ENCODE peak calls at places on chromosomes 2 and 18, in seven cellular contexts. A, J, F, M, W, Y and H are unnamed samples.

GRCh38 chr18:11902522-11903292 is 5.4 kb downstream of the MPPE1 start:
- DNase-seq in A (no peak), J (no peak), F (no peak), M (no peak), W (peak; percentile 75), Y (no peak), H (no peak)

GRCh38 chr2:105140237-105140568 is 101.3 kb upstream of the GPR45 start:
- DNase-seq in A (no peak), J (no peak), F (no peak), M (no peak), W (peak; percentile 85), Y (no peak), H (no peak)

GRCh38 chr2:174334278-174334715 is 457 bp upstream of the SP9 start:
- DNase-seq in A (no peak), J (no peak), F (no peak), M (peak; percentile 4), W (no peak), Y (no peak), H (no peak)

GRCh38 chr2:190344275-190344827 is 962 bp downstream of the INPP1 start:
- DNase-seq in A (peak; percentile 34), J (peak; percentile 15), F (no peak), M (peak; percentile 7), W (peak; percentile 78), Y (no peak), H (no peak)

GRCh38 chr2:8575011-8575750 is 106.7 kb upstream of the ID2 start:
- DNase-seq in A (peak; percentile 78), J (no peak), F (peak; percentile 9), M (no peak), W (no peak), Y (no peak), H (no peak)

GRCh38 chr2:28639836-28640235 is 111.8 kb upstream of the PPP1CB start:
- DNase-seq in A (peak; percentile 51), J (no peak), F (no peak), M (no peak), W (peak; percentile 38), Y (no peak), H (no peak)

GRCh38 chr2:204628926-204629661 is 83.8 kb downstream of the PARD3B start:
- DNase-seq in A (no peak), J (no peak), F (peak; percentile 41), M (no peak), W (no peak), Y (no peak), H (no peak)

GRCh38 chr2:167293172-167293781 is 405.0 kb downstream of the XIRP2 start:
- DNase-seq in A (peak; percentile 11), J (no peak), F (peak; percentile 11), M (no peak), W (peak; percentile 43), Y (no peak), H (no peak)

GRCh38 chr2:200509227-200509607 is 651 bp downstream of the KCTD18 start:
- DNase-seq in A (peak; percentile 16), J (peak; percentile 19), F (peak; percentile 23), M (no peak), W (peak; percentile 12), Y (no peak), H (no peak)

GRCh38 chr2:61993422-61994024 is 88.0 kb downstream of the COMMD1 start:
- DNase-seq in A (peak; percentile 46), J (peak; percentile 24), F (peak; percentile 64), M (peak; percentile 20), W (peak; percentile 64), Y (no peak), H (peak; percentile 23)

GRCh38 chr2:216308532-216308931 is 63.8 kb downstream of the MARCHF4 start:
- DNase-seq in A (no peak), J (no peak), F (peak; percentile 85), M (no peak), W (no peak), Y (no peak), H (no peak)

GRCh38 chr2:236579746-236580315 is 10.2 kb downstream of the ACKR3 start:
- DNase-seq in A (no peak), J (no peak), F (no peak), M (no peak), W (no peak), Y (no peak), H (no peak)

GRCh38 chr2:45923701-45924100 is 272.2 kb downstream of the PRKCE start:
- DNase-seq in A (no peak), J (no peak), F (no peak), M (no peak), W (no peak), Y (no peak), H (no peak)

GRCh38 chr2:164510895-164511294 is 110.4 kb downstream of the GRB14 start:
- DNase-seq in A (no peak), J (no peak), F (peak; percentile 5), M (no peak), W (no peak), Y (no peak), H (no peak)

GRCh38 chr2:100407600-100407999 is 9.9 kb downstream of the CHST10 start:
- DNase-seq in A (no peak), J (no peak), F (no peak), M (no peak), W (no peak), Y (no peak), H (no peak)

GRCh38 chr2:207251022-207251421 is 85.3 kb upstream of the KLF7 start:
- DNase-seq in A (no peak), J (no peak), F (peak; percentile 41), M (no peak), W (no peak), Y (no peak), H (no peak)

GRCh38 chr2:2782007-2782406 is 450.9 kb upstream of the MYT1L start:
- DNase-seq in A (no peak), J (no peak), F (no peak), M (no peak), W (no peak), Y (no peak), H (no peak)

GRCh38 chr18:23805898-23806297 is 116.6 kb downstream of the LAMA3 start:
- DNase-seq in A (no peak), J (no peak), F (no peak), M (no peak), W (no peak), Y (no peak), H (no peak)

GRCh38 chr2:209525834-209526281 is 102.0 kb downstream of the MAP2 start:
- DNase-seq in A (no peak), J (peak; percentile 9), F (peak; percentile 94), M (no peak), W (no peak), Y (no peak), H (no peak)